ENCODE peak calls at places on chromosomes 3 and 15, in eight cellular contexts. Y is lung, B is fibroblast of mammary gland, M is foreskin fibroblast, I is heart right ventricle, O is psoas muscle, F is cardiac fibroblast, D is IMR-90. G is an unnamed sample.

GRCh38 chr3:124860599-124860998 is 26.6 kb downstream of the ITGB5 start:
- DNase-seq in M (peak; percentile 95), I (peak; percentile 86), D (peak; percentile 96), Y (peak; percentile 70), F (peak; percentile 97), O (peak; percentile 78), B (peak; percentile 97), G (peak; percentile 97)

GRCh38 chr15:98547741-98548166 is 100.6 kb upstream of the IGF1R start:
- DNase-seq in D (no peak), O (peak; percentile 42), I (peak; percentile 9), F (peak; percentile 44), B (peak; percentile 33), Y (no peak), M (no peak), G (peak; percentile 22)

GRCh38 chr3:177554900-177555759 is 357.8 kb upstream of the TBL1XR1 start:
- DNase-seq in O (no peak), F (peak; percentile 83), I (no peak), B (peak; percentile 87), Y (peak; percentile 35), M (peak; percentile 28), D (peak; percentile 64), G (peak; percentile 86)

GRCh38 chr3:43691120-43692002 is 623 bp downstream of the ABHD5 start:
- DNase-seq in M (no peak), O (peak; percentile 60), D (peak; percentile 22), B (peak; percentile 17), F (peak; percentile 54), Y (peak; percentile 87), I (peak; percentile 66), G (peak; percentile 24)

GRCh38 chr3:197718904-197719303 is 17.8 kb downstream of the RUBCN start:
- DNase-seq in Y (no peak), O (no peak), D (peak; percentile 96), F (peak; percentile 40), B (peak; percentile 91), I (no peak), M (peak; percentile 84), G (peak; percentile 66)

GRCh38 chr3:194935061-194935460 is 249.4 kb downstream of the FAM43A start:
- DNase-seq in I (no peak), O (no peak), F (no peak), Y (no peak), B (peak; percentile 62), D (no peak), M (no peak), G (no peak)

GRCh38 chr15:89958107-89958805 is 42.9 kb upstream of the ZNF710 start:
- DNase-seq in M (no peak), B (no peak), O (no peak), I (no peak), Y (no peak), F (no peak), D (no peak), G (no peak)

GRCh38 chr3:157785071-157785826 is 282.0 kb upstream of the VEPH1 start:
- DNase-seq in I (no peak), B (peak; percentile 95), O (peak; percentile 15), D (peak; percentile 94), F (peak; percentile 71), M (peak; percentile 91), Y (no peak), G (peak; percentile 89)

GRCh38 chr3:182739619-182740018 is 53.7 kb upstream of the ATP11B start:
- DNase-seq in D (peak; percentile 75), O (no peak), B (peak; percentile 28), I (no peak), M (peak; percentile 38), Y (no peak), F (peak; percentile 52), G (peak; percentile 46)

GRCh38 chr3:115804200-115804599 is 180.9 kb downstream of the GAP43 start:
- DNase-seq in I (no peak), O (no peak), F (no peak), D (no peak), B (no peak), M (no peak), Y (no peak), G (no peak)

GRCh38 chr3:185216587-185216918 is 37.3 kb downstream of the EHHADH start:
- DNase-seq in B (no peak), I (peak; percentile 22), O (no peak), M (no peak), F (peak; percentile 17), Y (no peak), D (no peak), G (peak; percentile 37)

GRCh38 chr15:89801471-89802205 is 13.0 kb downstream of the ANPEP start:
- DNase-seq in F (no peak), O (no peak), D (no peak), Y (no peak), M (no peak), B (no peak), I (no peak), G (no peak)

GRCh38 chr3:73432021-73432722 is 192.6 kb downstream of the PDZRN3 start:
- DNase-seq in I (no peak), F (peak; percentile 60), Y (no peak), M (no peak), B (peak; percentile 63), O (no peak), D (peak; percentile 54), G (peak; percentile 68)

GRCh38 chr3:45163481-45163880 is 17.3 kb upstream of the CDCP1 start:
- DNase-seq in M (no peak), B (no peak), D (no peak), O (no peak), Y (no peak), I (no peak), F (no peak), G (no peak)

GRCh38 chr3:187287231-187287630 is 4.3 kb downstream of the MASP1 start:
- DNase-seq in B (no peak), Y (no peak), F (no peak), O (no peak), D (no peak), I (no peak), M (no peak), G (peak; percentile 36)

GRCh38 chr3:140180603-140181002 is 245.6 kb downstream of the CLSTN2 start:
- DNase-seq in M (no peak), O (no peak), B (peak; percentile 6), I (no peak), F (no peak), Y (no peak), D (no peak), G (no peak)

GRCh38 chr3:38829404-38829803 is 13.4 kb upstream of the SCN10A start:
- DNase-seq in B (peak; percentile 91), I (no peak), M (peak; percentile 85), Y (no peak), F (peak; percentile 90), O (peak; percentile 23), D (peak; percentile 89), G (peak; percentile 89)

GRCh38 chr3:159418571-159419526 is 569.8 kb upstream of the IL12A start:
- DNase-seq in F (peak; percentile 61), Y (no peak), B (peak; percentile 38), O (no peak), D (peak; percentile 34), M (peak; percentile 60), I (no peak), G (peak; percentile 22)

GRCh38 chr3:40129510-40129909 is 180.0 kb upstream of the EIF1B start:
- DNase-seq in D (no peak), F (no peak), M (no peak), B (no peak), Y (no peak), I (no peak), O (no peak), G (no peak)

GRCh38 chr3:170809975-170810357 is 60.0 kb downstream of the RPL22L1 start:
- DNase-seq in D (peak; percentile 64), B (peak; percentile 84), M (peak; percentile 69), Y (no peak), O (no peak), I (no peak), F (peak; percentile 41), G (peak; percentile 66)

DNA sequence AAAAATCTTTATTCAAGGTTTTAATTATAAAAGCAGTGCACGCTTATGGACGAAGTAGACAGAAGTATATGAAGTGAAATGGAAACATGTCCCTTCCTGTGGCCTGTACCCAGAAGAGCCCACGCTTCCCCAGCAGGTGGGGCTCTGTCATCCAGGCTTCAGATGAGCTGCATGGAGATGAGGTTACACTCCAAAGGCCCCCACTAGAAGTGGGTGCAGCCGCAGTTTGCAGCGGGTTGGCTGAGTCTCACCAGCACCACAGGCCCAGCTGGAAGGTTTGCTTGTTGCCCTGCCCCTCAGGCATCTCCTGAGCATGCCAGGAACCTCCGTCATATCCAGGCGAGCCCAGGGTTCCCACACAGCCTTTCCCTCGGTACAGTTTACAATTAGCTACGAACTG is 33.1 kb downstream of the PRR20G start:
- DNase-seq in O (no peak), Y (no peak), I (no peak), M (no peak), F (no peak), D (no peak), B (no peak), G (no peak)
- TF ChIP-seq CTCF in O (peak; percentile 5), Y (no peak), I (no peak), M (peak; percentile 29), F (peak; percentile 25), D (peak; percentile 13), B (no peak), G (peak; percentile 32)

GRCh38 chr3:11095932-11096265 is 58.4 kb upstream of the HRH1 start:
- DNase-seq in F (peak; percentile 45), B (no peak), I (no peak), D (peak; percentile 23), M (no peak), Y (no peak), O (no peak), G (no peak)
- TF ChIP-seq CTCF in F (peak; percentile 37), B (peak; percentile 40), I (no peak), D (peak; percentile 21), M (peak; percentile 10), Y (no peak), O (no peak), G (no peak)

GRCh38 chr3:49928511-49929017 is 1.0 kb downstream of the MON1A start:
- DNase-seq in Y (peak; percentile 34), B (no peak), I (no peak), D (no peak), F (no peak), O (no peak), M (no peak), G (no peak)

GRCh38 chr3:49927798-49928197 is 1.8 kb downstream of the MON1A start:
- DNase-seq in Y (no peak), F (no peak), O (no peak), D (no peak), B (no peak), I (no peak), M (no peak), G (no peak)

GRCh38 chr3:49930241-49930690 is 655 bp upstream of the MON1A start:
- DNase-seq in M (no peak), D (no peak), I (no peak), Y (no peak), O (no peak), F (no peak), B (no peak), G (no peak)

GRCh38 chr3:49930922-49931321 is 1.3 kb upstream of the MON1A start:
- DNase-seq in Y (no peak), M (no peak), B (no peak), F (no peak), O (no peak), D (no peak), I (no peak), G (no peak)

GRCh38 chr3:49929333-49930240 is at the start of gene MON1A:
- DNase-seq in I (peak; percentile 97), B (peak; percentile 88), F (peak; percentile 95), D (peak; percentile 82), O (peak; percentile 98), Y (peak; percentile 98), M (peak; percentile 89), G (peak; percentile 91)
- TF ChIP-seq CTCF in I (peak; percentile 56), B (peak; percentile 15), F (peak; percentile 22), D (peak; percentile 16), O (peak; percentile 24), Y (no peak), M (peak; percentile 18), G (peak; percentile 25)

GRCh38 chr3:156776871-156777270 is 49.3 kb upstream of the LEKR1 start:
- DNase-seq in F (no peak), I (no peak), B (no peak), D (no peak), O (no peak), M (no peak), Y (no peak), G (no peak)
- TF ChIP-seq CTCF in F (no peak), I (no peak), B (no peak), D (no peak), O (no peak), M (no peak), Y (no peak), G (no peak)